ENCODE peak calls at places on chromosomes 6 and 20, in seven cellular contexts. F is progenitor cell of endocrine pancreas, R is right atrium auricular region, G is heart right ventricle, U is HTR-8/SVneo, E is A172, C is HepG2. Y is an unnamed sample.

GRCh38 chr6:89082439-89082838 is 1.9 kb downstream of the PNRC1 start:
- DNase-seq in E (peak), R (no peak), U (no peak), C (no peak), G (no peak), F (no peak), Y (peak)

GRCh38 chr6:154197176-154197850 is 158.3 kb downstream of the OPRM1 start:
- DNase-seq in F (no peak), E (no peak), C (no peak), U (no peak), R (no peak), G (no peak), Y (no peak)

GRCh38 chr20:46117704-46118467 is at the start of gene CD40:
- DNase-seq in F (peak), G (peak), U (peak), E (no peak), C (peak), R (peak), Y (peak)

GRCh38 chr6:15658345-15658744 is 4.5 kb downstream of the DTNBP1 start:
- DNase-seq in G (no peak), E (no peak), F (no peak), U (no peak), R (no peak), C (no peak), Y (peak)

GRCh38 chr6:138736640-138737039 is 36.9 kb upstream of the CCDC28A start:
- DNase-seq in G (no peak), C (no peak), F (no peak), E (no peak), R (no peak), U (no peak), Y (no peak)

GRCh38 chr20:38278150-38278549 is 17.6 kb upstream of the KIAA1755 start:
- DNase-seq in G (no peak), R (no peak), F (no peak), U (no peak), E (no peak), C (no peak), Y (no peak)

GRCh38 chr6:110881929-110882629 is 7.5 kb downstream of the AMD1 start:
- DNase-seq in R (no peak), C (no peak), E (no peak), F (no peak), U (no peak), G (no peak), Y (no peak)

GRCh38 chr6:72950114-72950860 is 275.0 kb downstream of the KHDC1L start:
- DNase-seq in E (peak), G (no peak), C (peak), F (no peak), R (no peak), U (peak), Y (no peak)

GRCh38 chr6:30942338-30943060 is 1.7 kb downstream of the MUCL3 start:
- DNase-seq in C (peak), R (peak), U (peak), E (peak), F (peak), G (peak), Y (no peak)

GRCh38 chr6:5744497-5744896 is 262.2 kb downstream of the NRN1 start:
- DNase-seq in G (no peak), U (no peak), C (no peak), E (no peak), R (no peak), F (no peak), Y (no peak)

GRCh38 chr6:167113935-167114910 is 8.7 kb upstream of the CCR6 start:
- DNase-seq in F (no peak), R (no peak), G (no peak), U (no peak), C (no peak), E (no peak), Y (peak)

Y was measured in GM13976.